ENCODE peak calls at places on chromosomes 1 and 21, in eight cellular contexts. One of them, this sample, is unnamed. For H3K4me1, the result is how much of the 10 kb centered on the place peaks cover.

GRCh38 chr1:20413791-20414140 is 72.2 kb downstream of the CAMK2N1 start:
- DNase-seq in A673: no peak
- DNase-seq in CD4-positive, CD25-positive, alpha-beta regulatory T cell: no peak
- DNase-seq in heart left ventricle: no peak
- DNase-seq in PC-9: no peak
- DNase-seq in aorta: no peak
- DNase-seq in upper lobe of right lung: no peak
- DNase-seq in IMR-90: no peak
- DNase-seq in this sample: no peak

GRCh38 chr1:43639990-43640794 is 9.8 kb upstream of the KDM4A start:
- DNase-seq in heart left ventricle: no peak
- DNase-seq in PC-9: no peak
- DNase-seq in A673: no peak
- DNase-seq in aorta: no peak
- DNase-seq in CD4-positive, CD25-positive, alpha-beta regulatory T cell: no peak
- DNase-seq in IMR-90: no peak
- DNase-seq in upper lobe of right lung: no peak
- DNase-seq in this sample: no peak

GRCh38 chr1:171389176-171389575 is 75.2 kb downstream of the FMO4 start:
- DNase-seq in upper lobe of right lung: no peak
- DNase-seq in aorta: no peak
- DNase-seq in PC-9: no peak
- DNase-seq in heart left ventricle: no peak
- DNase-seq in CD4-positive, CD25-positive, alpha-beta regulatory T cell: no peak
- DNase-seq in IMR-90: peak
- DNase-seq in A673: no peak
- DNase-seq in this sample: no peak

GRCh38 chr1:22326372-22326915 is 125.2 kb upstream of the ZBTB40 start:
- DNase-seq in PC-9: no peak
- DNase-seq in heart left ventricle: no peak
- DNase-seq in upper lobe of right lung: peak
- DNase-seq in IMR-90: no peak
- DNase-seq in A673: no peak
- DNase-seq in aorta: no peak
- DNase-seq in CD4-positive, CD25-positive, alpha-beta regulatory T cell: no peak
- DNase-seq in this sample: no peak

GRCh38 chr1:46084553-46085448 is 47.6 kb downstream of the PIK3R3 start:
- DNase-seq in CD4-positive, CD25-positive, alpha-beta regulatory T cell: no peak
- DNase-seq in IMR-90: peak
- DNase-seq in A673: no peak
- DNase-seq in heart left ventricle: no peak
- DNase-seq in PC-9: peak
- DNase-seq in aorta: no peak
- DNase-seq in upper lobe of right lung: no peak
- DNase-seq in this sample: no peak

GRCh38 chr1:235671992-235672391 is 22.4 kb upstream of the GNG4 start:
- DNase-seq in IMR-90: peak
- DNase-seq in CD4-positive, CD25-positive, alpha-beta regulatory T cell: no peak
- DNase-seq in upper lobe of right lung: no peak
- DNase-seq in A673: no peak
- DNase-seq in PC-9: no peak
- DNase-seq in heart left ventricle: no peak
- DNase-seq in aorta: no peak
- DNase-seq in this sample: no peak

GRCh38 chr1:68623700-68624099 is 126.8 kb upstream of the DEPDC1 start:
- DNase-seq in A673: no peak
- DNase-seq in aorta: no peak
- DNase-seq in IMR-90: no peak
- DNase-seq in upper lobe of right lung: no peak
- DNase-seq in PC-9: no peak
- DNase-seq in CD4-positive, CD25-positive, alpha-beta regulatory T cell: no peak
- DNase-seq in heart left ventricle: peak
- DNase-seq in this sample: no peak

GRCh38 chr21:42219606-42220137 is 732 bp downstream of the ABCG1 start:
- DNase-seq in upper lobe of right lung: peak
- DNase-seq in A673: peak
- DNase-seq in heart left ventricle: peak
- DNase-seq in aorta: peak
- DNase-seq in PC-9: no peak
- DNase-seq in CD4-positive, CD25-positive, alpha-beta regulatory T cell: no peak
- DNase-seq in IMR-90: peak
- DNase-seq in this sample: peak

GRCh38 chr21:33684923-33685560 is 42.7 kb downstream of the ITSN1 start:
- DNase-seq in IMR-90: peak
- DNase-seq in aorta: no peak
- DNase-seq in upper lobe of right lung: no peak
- DNase-seq in heart left ventricle: no peak
- DNase-seq in A673: no peak
- DNase-seq in PC-9: no peak
- DNase-seq in CD4-positive, CD25-positive, alpha-beta regulatory T cell: no peak
- DNase-seq in this sample: no peak

GRCh38 chr1:180946056-180946455 is 33.4 kb downstream of the KIAA1614 start:
- DNase-seq in aorta: no peak
- DNase-seq in heart left ventricle: no peak
- DNase-seq in PC-9: no peak
- DNase-seq in CD4-positive, CD25-positive, alpha-beta regulatory T cell: no peak
- DNase-seq in IMR-90: no peak
- DNase-seq in upper lobe of right lung: no peak
- DNase-seq in A673: no peak
- DNase-seq in this sample: no peak

GRCh38 chr1:64515427-64515826 is 45.5 kb downstream of the CACHD1 start:
- DNase-seq in CD4-positive, CD25-positive, alpha-beta regulatory T cell: no peak
- DNase-seq in A673: peak
- DNase-seq in heart left ventricle: peak
- DNase-seq in aorta: peak
- DNase-seq in IMR-90: peak
- DNase-seq in PC-9: no peak
- DNase-seq in upper lobe of right lung: no peak
- DNase-seq in this sample: no peak

GRCh38 chr1:8411803-8412182 is 93.9 kb downstream of the SLC45A1 start:
- DNase-seq in upper lobe of right lung: no peak
- DNase-seq in A673: peak
- DNase-seq in heart left ventricle: no peak
- DNase-seq in aorta: no peak
- DNase-seq in IMR-90: no peak
- DNase-seq in PC-9: no peak
- DNase-seq in CD4-positive, CD25-positive, alpha-beta regulatory T cell: no peak
- DNase-seq in this sample: no peak
- H3K4me1 ChIP-seq in upper lobe of right lung: half or more
- H3K4me1 ChIP-seq in A673: half or more
- H3K4me1 ChIP-seq in heart left ventricle: half or more
- H3K4me1 ChIP-seq in aorta: under half
- H3K4me1 ChIP-seq in IMR-90: under half
- H3K4me1 ChIP-seq in PC-9: under half
- H3K4me1 ChIP-seq in CD4-positive, CD25-positive, alpha-beta regulatory T cell: under half
- H3K4me1 ChIP-seq in this sample: under half

DNA sequence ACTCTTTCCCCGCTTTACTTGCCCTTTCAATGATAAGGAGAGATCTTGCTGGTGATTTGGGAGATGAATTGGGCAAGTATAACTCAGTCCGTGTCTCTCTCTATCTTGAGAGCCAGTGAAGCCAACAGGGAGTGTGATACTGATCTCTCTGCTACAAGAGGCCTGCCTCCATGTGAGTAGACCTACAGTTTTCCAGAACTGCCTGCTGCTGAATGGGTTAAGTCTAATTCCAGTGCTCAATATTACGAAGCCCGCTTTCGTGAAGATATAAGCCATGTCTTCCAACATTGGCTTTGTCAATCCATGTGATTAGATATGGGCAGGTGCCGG is 92.6 kb downstream of the ADCY10 start:
- DNase-seq in IMR-90: no peak
- DNase-seq in A673: no peak
- DNase-seq in upper lobe of right lung: no peak
- DNase-seq in aorta: no peak
- DNase-seq in CD4-positive, CD25-positive, alpha-beta regulatory T cell: no peak
- DNase-seq in PC-9: no peak
- DNase-seq in heart left ventricle: no peak
- DNase-seq in this sample: no peak
- H3K4me3 ChIP-seq in IMR-90: no peak
- H3K4me3 ChIP-seq in A673: no peak
- H3K4me3 ChIP-seq in upper lobe of right lung: no peak
- H3K4me3 ChIP-seq in aorta: no peak
- H3K4me3 ChIP-seq in CD4-positive, CD25-positive, alpha-beta regulatory T cell: no peak
- H3K4me3 ChIP-seq in PC-9: no peak
- H3K4me3 ChIP-seq in heart left ventricle: no peak
- H3K4me3 ChIP-seq in this sample: no peak

GRCh38 chr1:220994671-220995070 is 115.4 kb downstream of the HLX start:
- DNase-seq in upper lobe of right lung: no peak
- DNase-seq in CD4-positive, CD25-positive, alpha-beta regulatory T cell: no peak
- DNase-seq in A673: no peak
- DNase-seq in aorta: no peak
- DNase-seq in heart left ventricle: no peak
- DNase-seq in PC-9: no peak
- DNase-seq in IMR-90: no peak
- DNase-seq in this sample: no peak
- H3K4me1 ChIP-seq in upper lobe of right lung: under half
- H3K4me1 ChIP-seq in CD4-positive, CD25-positive, alpha-beta regulatory T cell: under half
- H3K4me1 ChIP-seq in A673: under half
- H3K4me1 ChIP-seq in aorta: under half
- H3K4me1 ChIP-seq in heart left ventricle: under half
- H3K4me1 ChIP-seq in PC-9: under half
- H3K4me1 ChIP-seq in IMR-90: under half
- H3K4me1 ChIP-seq in this sample: under half

DNA sequence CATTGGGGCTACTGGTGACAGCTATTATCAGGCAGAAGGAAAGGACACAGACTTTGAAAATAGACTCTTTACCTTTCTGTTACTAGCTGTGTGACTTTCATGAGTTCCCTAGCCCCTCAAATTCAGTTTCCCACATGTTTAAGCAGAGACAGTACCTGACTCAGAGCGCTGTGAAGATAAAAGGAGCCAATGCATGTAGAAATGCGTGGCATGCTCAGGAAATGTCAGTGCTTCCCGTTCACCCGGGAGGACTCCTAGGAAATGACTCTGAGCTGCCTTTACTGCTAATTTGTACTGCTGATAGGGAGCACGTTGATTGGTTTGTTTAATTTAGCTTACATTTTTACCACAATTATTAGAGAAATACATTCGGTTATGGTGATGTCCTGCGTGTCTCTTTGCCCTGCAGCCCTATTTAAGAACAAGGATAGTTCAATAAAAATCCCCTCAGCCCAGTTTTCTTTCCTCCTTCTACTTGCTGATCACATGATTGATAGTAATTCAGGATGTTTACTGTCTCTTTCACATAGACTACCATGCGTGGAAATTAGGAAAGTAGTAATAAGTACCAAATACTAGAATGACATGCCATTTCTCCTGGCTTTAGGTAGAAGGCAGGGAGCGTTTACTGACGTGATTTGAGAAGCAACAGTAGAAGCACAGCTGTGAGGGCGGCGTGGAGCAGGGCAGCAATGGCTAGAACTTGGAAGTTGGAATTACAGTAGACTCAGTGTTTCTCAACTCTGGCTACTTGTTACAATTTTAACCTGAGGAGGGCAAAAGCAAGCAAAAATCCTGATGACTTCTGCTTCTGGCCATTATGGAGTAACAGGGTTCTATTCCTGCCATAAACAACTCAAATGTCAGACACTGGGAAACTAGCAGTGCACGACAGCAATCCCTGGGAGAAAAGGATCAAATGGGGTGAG is 15.9 kb downstream of the PDIK1L start:
- DNase-seq in IMR-90: no peak
- DNase-seq in aorta: no peak
- DNase-seq in CD4-positive, CD25-positive, alpha-beta regulatory T cell: no peak
- DNase-seq in PC-9: no peak
- DNase-seq in heart left ventricle: no peak
- DNase-seq in upper lobe of right lung: no peak
- DNase-seq in A673: no peak
- DNase-seq in this sample: no peak
- H3K4me3 ChIP-seq in IMR-90: no peak
- H3K4me3 ChIP-seq in aorta: no peak
- H3K4me3 ChIP-seq in CD4-positive, CD25-positive, alpha-beta regulatory T cell: peak
- H3K4me3 ChIP-seq in PC-9: no peak
- H3K4me3 ChIP-seq in heart left ventricle: no peak
- H3K4me3 ChIP-seq in upper lobe of right lung: no peak
- H3K4me3 ChIP-seq in A673: no peak
- H3K4me3 ChIP-seq in this sample: no peak

GRCh38 chr1:76234061-76234460 is 159.5 kb downstream of the ST6GALNAC3 start:
- DNase-seq in upper lobe of right lung: no peak
- DNase-seq in IMR-90: no peak
- DNase-seq in heart left ventricle: no peak
- DNase-seq in CD4-positive, CD25-positive, alpha-beta regulatory T cell: no peak
- DNase-seq in PC-9: no peak
- DNase-seq in A673: no peak
- DNase-seq in aorta: no peak
- DNase-seq in this sample: no peak
- H3K4me1 ChIP-seq in upper lobe of right lung: under half
- H3K4me1 ChIP-seq in IMR-90: under half
- H3K4me1 ChIP-seq in heart left ventricle: under half
- H3K4me1 ChIP-seq in CD4-positive, CD25-positive, alpha-beta regulatory T cell: under half
- H3K4me1 ChIP-seq in PC-9: under half
- H3K4me1 ChIP-seq in A673: under half
- H3K4me1 ChIP-seq in aorta: under half
- H3K4me1 ChIP-seq in this sample: under half

GRCh38 chr1:214006845-214007244 is 19.1 kb downstream of the PROX1 start:
- DNase-seq in CD4-positive, CD25-positive, alpha-beta regulatory T cell: no peak
- DNase-seq in IMR-90: no peak
- DNase-seq in aorta: no peak
- DNase-seq in PC-9: no peak
- DNase-seq in upper lobe of right lung: no peak
- DNase-seq in A673: no peak
- DNase-seq in heart left ventricle: no peak
- DNase-seq in this sample: no peak

GRCh38 chr1:214008347-214008746 is 20.6 kb downstream of the PROX1 start:
- DNase-seq in A673: no peak
- DNase-seq in PC-9: no peak
- DNase-seq in IMR-90: no peak
- DNase-seq in heart left ventricle: no peak
- DNase-seq in aorta: no peak
- DNase-seq in CD4-positive, CD25-positive, alpha-beta regulatory T cell: no peak
- DNase-seq in upper lobe of right lung: no peak
- DNase-seq in this sample: no peak

GRCh38 chr1:214009613-214010550 is 22.1 kb downstream of the PROX1 start:
- DNase-seq in CD4-positive, CD25-positive, alpha-beta regulatory T cell: no peak
- DNase-seq in heart left ventricle: no peak
- DNase-seq in PC-9: no peak
- DNase-seq in A673: no peak
- DNase-seq in aorta: no peak
- DNase-seq in IMR-90: no peak
- DNase-seq in upper lobe of right lung: no peak
- DNase-seq in this sample: peak

GRCh38 chr1:214010717-214011116 is 22.9 kb downstream of the PROX1 start:
- DNase-seq in CD4-positive, CD25-positive, alpha-beta regulatory T cell: no peak
- DNase-seq in upper lobe of right lung: no peak
- DNase-seq in PC-9: no peak
- DNase-seq in IMR-90: no peak
- DNase-seq in heart left ventricle: no peak
- DNase-seq in aorta: no peak
- DNase-seq in A673: no peak
- DNase-seq in this sample: peak

GRCh38 chr1:214008791-214009612 is 21.2 kb downstream of the PROX1 start:
- DNase-seq in PC-9: no peak
- DNase-seq in upper lobe of right lung: no peak
- DNase-seq in IMR-90: no peak
- DNase-seq in heart left ventricle: no peak
- DNase-seq in A673: no peak
- DNase-seq in CD4-positive, CD25-positive, alpha-beta regulatory T cell: no peak
- DNase-seq in aorta: no peak
- DNase-seq in this sample: no peak
- H3K4me3 ChIP-seq in PC-9: no peak
- H3K4me3 ChIP-seq in upper lobe of right lung: no peak
- H3K4me3 ChIP-seq in IMR-90: no peak
- H3K4me3 ChIP-seq in heart left ventricle: no peak
- H3K4me3 ChIP-seq in A673: no peak
- H3K4me3 ChIP-seq in CD4-positive, CD25-positive, alpha-beta regulatory T cell: no peak
- H3K4me3 ChIP-seq in aorta: no peak
- H3K4me3 ChIP-seq in this sample: peak